ENCODE peak calls at places on chromosomes 5 and 9, in nine cellular contexts. One of them, this sample, is unnamed.

GRCh38 chr9:10268500-10269485 is 344.0 kb downstream of the PTPRD start:
- DNase-seq in tibial artery: no peak
- DNase-seq in left ventricle myocardium inferior: no peak
- DNase-seq in heart right ventricle: no peak
- DNase-seq in ovary: no peak
- DNase-seq in DND-41: no peak
- DNase-seq in uterus: no peak
- DNase-seq in psoas muscle: no peak
- DNase-seq in body of pancreas: peak; percentile 21
- DNase-seq in this sample: no peak

GRCh38 chr5:99032234-99033013 is 103.6 kb upstream of the CHD1 start:
- DNase-seq in tibial artery: peak; percentile 70
- DNase-seq in left ventricle myocardium inferior: peak; percentile 28
- DNase-seq in heart right ventricle: no peak
- DNase-seq in ovary: peak; percentile 61
- DNase-seq in DND-41: peak; percentile 39
- DNase-seq in uterus: peak; percentile 67
- DNase-seq in psoas muscle: no peak
- DNase-seq in body of pancreas: peak; percentile 64
- DNase-seq in this sample: peak; percentile 77

GRCh38 chr9:34928921-34929320 is 29.2 kb upstream of the PHF24 start:
- DNase-seq in tibial artery: no peak
- DNase-seq in left ventricle myocardium inferior: no peak
- DNase-seq in heart right ventricle: no peak
- DNase-seq in ovary: no peak
- DNase-seq in DND-41: no peak
- DNase-seq in uterus: no peak
- DNase-seq in psoas muscle: no peak
- DNase-seq in body of pancreas: no peak
- DNase-seq in this sample: no peak

GRCh38 chr9:37422289-37423104 is at the start of gene GRHPR:
- DNase-seq in tibial artery: peak; percentile 92
- DNase-seq in left ventricle myocardium inferior: peak; percentile 92
- DNase-seq in heart right ventricle: peak; percentile 94
- DNase-seq in ovary: peak; percentile 88
- DNase-seq in DND-41: peak; percentile 86
- DNase-seq in uterus: peak; percentile 89
- DNase-seq in psoas muscle: peak; percentile 97
- DNase-seq in body of pancreas: peak; percentile 92
- DNase-seq in this sample: peak; percentile 92

GRCh38 chr5:135880801-135881200 is 14.8 kb downstream of the IL9 start:
- DNase-seq in tibial artery: no peak
- DNase-seq in left ventricle myocardium inferior: no peak
- DNase-seq in heart right ventricle: no peak
- DNase-seq in ovary: no peak
- DNase-seq in DND-41: no peak
- DNase-seq in uterus: no peak
- DNase-seq in psoas muscle: no peak
- DNase-seq in body of pancreas: no peak
- DNase-seq in this sample: no peak

GRCh38 chr5:140821375-140822280 is at the start of gene PCDHA5:
- DNase-seq in tibial artery: no peak
- DNase-seq in left ventricle myocardium inferior: no peak
- DNase-seq in heart right ventricle: no peak
- DNase-seq in ovary: no peak
- DNase-seq in DND-41: no peak
- DNase-seq in uterus: peak; percentile 31
- DNase-seq in psoas muscle: no peak
- DNase-seq in body of pancreas: no peak
- DNase-seq in this sample: no peak

GRCh38 chr5:41738695-41739354 is 131.4 kb downstream of the OXCT1 start:
- DNase-seq in tibial artery: no peak
- DNase-seq in left ventricle myocardium inferior: no peak
- DNase-seq in heart right ventricle: no peak
- DNase-seq in ovary: no peak
- DNase-seq in DND-41: no peak
- DNase-seq in uterus: no peak
- DNase-seq in psoas muscle: no peak
- DNase-seq in body of pancreas: no peak
- DNase-seq in this sample: no peak

GRCh38 chr5:176134529-176135223 is 103.5 kb upstream of the SIMC1 start:
- DNase-seq in tibial artery: no peak
- DNase-seq in left ventricle myocardium inferior: no peak
- DNase-seq in heart right ventricle: no peak
- DNase-seq in ovary: peak; percentile 81
- DNase-seq in DND-41: no peak
- DNase-seq in uterus: no peak
- DNase-seq in psoas muscle: no peak
- DNase-seq in body of pancreas: no peak
- DNase-seq in this sample: peak; percentile 69

GRCh38 chr5:72379936-72380335 is 59.8 kb downstream of the PTCD2 start:
- DNase-seq in tibial artery: no peak
- DNase-seq in left ventricle myocardium inferior: no peak
- DNase-seq in heart right ventricle: no peak
- DNase-seq in ovary: no peak
- DNase-seq in DND-41: no peak
- DNase-seq in uterus: no peak
- DNase-seq in psoas muscle: no peak
- DNase-seq in body of pancreas: no peak
- DNase-seq in this sample: no peak

GRCh38 chr5:107112207-107112606 is 558.5 kb downstream of the EFNA5 start:
- DNase-seq in tibial artery: no peak
- DNase-seq in left ventricle myocardium inferior: no peak
- DNase-seq in heart right ventricle: no peak
- DNase-seq in ovary: no peak
- DNase-seq in DND-41: no peak
- DNase-seq in uterus: no peak
- DNase-seq in psoas muscle: no peak
- DNase-seq in body of pancreas: no peak
- DNase-seq in this sample: no peak

GRCh38 chr5:64497390-64497789 is 8.4 kb upstream of the RGS7BP start:
- DNase-seq in tibial artery: no peak
- DNase-seq in left ventricle myocardium inferior: no peak
- DNase-seq in heart right ventricle: no peak
- DNase-seq in ovary: no peak
- DNase-seq in DND-41: no peak
- DNase-seq in uterus: no peak
- DNase-seq in psoas muscle: no peak
- DNase-seq in body of pancreas: no peak
- DNase-seq in this sample: no peak

GRCh38 chr9:89743216-89743575 is 138.4 kb downstream of the GADD45G start:
- DNase-seq in tibial artery: no peak
- DNase-seq in left ventricle myocardium inferior: no peak
- DNase-seq in heart right ventricle: no peak
- DNase-seq in ovary: no peak
- DNase-seq in DND-41: peak; percentile 93
- DNase-seq in uterus: no peak
- DNase-seq in psoas muscle: no peak
- DNase-seq in body of pancreas: no peak
- DNase-seq in this sample: no peak

GRCh38 chr9:6873862-6874261 is 116.1 kb downstream of the KDM4C start:
- DNase-seq in tibial artery: no peak
- DNase-seq in left ventricle myocardium inferior: no peak
- DNase-seq in heart right ventricle: no peak
- DNase-seq in ovary: no peak
- DNase-seq in DND-41: no peak
- DNase-seq in uterus: no peak
- DNase-seq in psoas muscle: no peak
- DNase-seq in body of pancreas: no peak
- DNase-seq in this sample: no peak

GRCh38 chr9:137479892-137480685 is 21.0 kb upstream of the NSMF start:
- DNase-seq in tibial artery: peak; percentile 59
- DNase-seq in left ventricle myocardium inferior: no peak
- DNase-seq in heart right ventricle: no peak
- DNase-seq in ovary: no peak
- DNase-seq in DND-41: no peak
- DNase-seq in uterus: no peak
- DNase-seq in psoas muscle: peak; percentile 50
- DNase-seq in body of pancreas: no peak
- DNase-seq in this sample: peak; percentile 18

GRCh38 chr9:115127191-115127817 is 9.3 kb upstream of the TNC start:
- DNase-seq in tibial artery: no peak
- DNase-seq in left ventricle myocardium inferior: no peak
- DNase-seq in heart right ventricle: no peak
- DNase-seq in ovary: no peak
- DNase-seq in DND-41: no peak
- DNase-seq in uterus: no peak
- DNase-seq in psoas muscle: no peak
- DNase-seq in body of pancreas: no peak
- DNase-seq in this sample: no peak

GRCh38 chr5:103148213-103148612 is 28.1 kb downstream of the PPIP5K2 start:
- DNase-seq in tibial artery: no peak
- DNase-seq in left ventricle myocardium inferior: no peak
- DNase-seq in heart right ventricle: no peak
- DNase-seq in ovary: no peak
- DNase-seq in DND-41: no peak
- DNase-seq in uterus: no peak
- DNase-seq in psoas muscle: no peak
- DNase-seq in body of pancreas: no peak
- DNase-seq in this sample: no peak
- TF ChIP-seq CTCF in tibial artery: no peak
- TF ChIP-seq CTCF in left ventricle myocardium inferior: no peak
- TF ChIP-seq CTCF in heart right ventricle: no peak
- TF ChIP-seq CTCF in ovary: no peak
- TF ChIP-seq CTCF in DND-41: no peak
- TF ChIP-seq CTCF in uterus: no peak
- TF ChIP-seq CTCF in psoas muscle: no peak
- TF ChIP-seq CTCF in body of pancreas: no peak
- TF ChIP-seq CTCF in this sample: no peak

GRCh38 chr5:149297340-149298023 is 25.8 kb downstream of the AFAP1L1 start:
- DNase-seq in tibial artery: no peak
- DNase-seq in left ventricle myocardium inferior: peak; percentile 43
- DNase-seq in heart right ventricle: no peak
- DNase-seq in ovary: no peak
- DNase-seq in DND-41: no peak
- DNase-seq in uterus: no peak
- DNase-seq in psoas muscle: no peak
- DNase-seq in body of pancreas: no peak
- DNase-seq in this sample: no peak

GRCh38 chr5:149300441-149300840 is 28.8 kb downstream of the AFAP1L1 start:
- DNase-seq in tibial artery: no peak
- DNase-seq in left ventricle myocardium inferior: no peak
- DNase-seq in heart right ventricle: no peak
- DNase-seq in ovary: no peak
- DNase-seq in DND-41: no peak
- DNase-seq in uterus: no peak
- DNase-seq in psoas muscle: no peak
- DNase-seq in body of pancreas: no peak
- DNase-seq in this sample: no peak

GRCh38 chr5:149299451-149300054 is 27.9 kb downstream of the AFAP1L1 start:
- DNase-seq in tibial artery: no peak
- DNase-seq in left ventricle myocardium inferior: peak; percentile 34
- DNase-seq in heart right ventricle: no peak
- DNase-seq in ovary: no peak
- DNase-seq in DND-41: no peak
- DNase-seq in uterus: no peak
- DNase-seq in psoas muscle: peak; percentile 72
- DNase-seq in body of pancreas: no peak
- DNase-seq in this sample: no peak

GRCh38 chr5:149298163-149298562 is 26.5 kb downstream of the AFAP1L1 start:
- DNase-seq in tibial artery: no peak
- DNase-seq in left ventricle myocardium inferior: no peak
- DNase-seq in heart right ventricle: no peak
- DNase-seq in ovary: no peak
- DNase-seq in DND-41: no peak
- DNase-seq in uterus: no peak
- DNase-seq in psoas muscle: no peak
- DNase-seq in body of pancreas: no peak
- DNase-seq in this sample: no peak

GRCh38 chr5:149298857-149299404 is 27.3 kb downstream of the AFAP1L1 start:
- DNase-seq in tibial artery: no peak
- DNase-seq in left ventricle myocardium inferior: no peak
- DNase-seq in heart right ventricle: no peak
- DNase-seq in ovary: no peak
- DNase-seq in DND-41: no peak
- DNase-seq in uterus: no peak
- DNase-seq in psoas muscle: no peak
- DNase-seq in body of pancreas: no peak
- DNase-seq in this sample: no peak
- H3K4me1 ChIP-seq in tibial artery: no peaks in the 10 kb centered on the region
- H3K4me1 ChIP-seq in left ventricle myocardium inferior: peaks cover 100% of the 10 kb centered on the region
- H3K4me1 ChIP-seq in heart right ventricle: peaks cover 71% of the 10 kb centered on the region
- H3K4me1 ChIP-seq in ovary: no peaks in the 10 kb centered on the region
- H3K4me1 ChIP-seq in DND-41: no peaks in the 10 kb centered on the region
- H3K4me1 ChIP-seq in uterus: no peaks in the 10 kb centered on the region
- H3K4me1 ChIP-seq in psoas muscle: peaks cover 64% of the 10 kb centered on the region
- H3K4me1 ChIP-seq in body of pancreas: no peaks in the 10 kb centered on the region
- H3K4me1 ChIP-seq in this sample: no peaks in the 10 kb centered on the region

GRCh38 chr9:36110434-36110833 is 26.1 kb upstream of the GLIPR2 start:
- DNase-seq in tibial artery: no peak
- DNase-seq in left ventricle myocardium inferior: no peak
- DNase-seq in heart right ventricle: no peak
- DNase-seq in ovary: no peak
- DNase-seq in DND-41: no peak
- DNase-seq in uterus: no peak
- DNase-seq in psoas muscle: no peak
- DNase-seq in body of pancreas: no peak
- DNase-seq in this sample: no peak
- TF ChIP-seq CTCF in tibial artery: no peak
- TF ChIP-seq CTCF in left ventricle myocardium inferior: no peak
- TF ChIP-seq CTCF in heart right ventricle: no peak
- TF ChIP-seq CTCF in ovary: no peak
- TF ChIP-seq CTCF in DND-41: no peak
- TF ChIP-seq CTCF in uterus: no peak
- TF ChIP-seq CTCF in psoas muscle: no peak
- TF ChIP-seq CTCF in body of pancreas: no peak
- TF ChIP-seq CTCF in this sample: no peak

GRCh38 chr5:68268363-68269130 is 53.0 kb downstream of the PIK3R1 start:
- DNase-seq in tibial artery: no peak
- DNase-seq in left ventricle myocardium inferior: no peak
- DNase-seq in heart right ventricle: no peak
- DNase-seq in ovary: no peak
- DNase-seq in DND-41: no peak
- DNase-seq in uterus: no peak
- DNase-seq in psoas muscle: no peak
- DNase-seq in body of pancreas: no peak
- DNase-seq in this sample: no peak

GRCh38 chr5:68271124-68271523 is 55.6 kb downstream of the PIK3R1 start:
- DNase-seq in tibial artery: no peak
- DNase-seq in left ventricle myocardium inferior: no peak
- DNase-seq in heart right ventricle: no peak
- DNase-seq in ovary: no peak
- DNase-seq in DND-41: no peak
- DNase-seq in uterus: no peak
- DNase-seq in psoas muscle: no peak
- DNase-seq in body of pancreas: no peak
- DNase-seq in this sample: no peak

GRCh38 chr5:68272289-68272688 is 56.7 kb downstream of the PIK3R1 start:
- DNase-seq in tibial artery: no peak
- DNase-seq in left ventricle myocardium inferior: no peak
- DNase-seq in heart right ventricle: no peak
- DNase-seq in ovary: no peak
- DNase-seq in DND-41: no peak
- DNase-seq in uterus: no peak
- DNase-seq in psoas muscle: no peak
- DNase-seq in body of pancreas: no peak
- DNase-seq in this sample: no peak

GRCh38 chr5:68269820-68270219 is 54.3 kb downstream of the PIK3R1 start:
- DNase-seq in tibial artery: no peak
- DNase-seq in left ventricle myocardium inferior: no peak
- DNase-seq in heart right ventricle: no peak
- DNase-seq in ovary: no peak
- DNase-seq in DND-41: no peak
- DNase-seq in uterus: no peak
- DNase-seq in psoas muscle: no peak
- DNase-seq in body of pancreas: no peak
- DNase-seq in this sample: no peak

GRCh38 chr5:68270576-68270975 is 55.0 kb downstream of the PIK3R1 start:
- DNase-seq in tibial artery: no peak
- DNase-seq in left ventricle myocardium inferior: no peak
- DNase-seq in heart right ventricle: no peak
- DNase-seq in ovary: no peak
- DNase-seq in DND-41: no peak
- DNase-seq in uterus: no peak
- DNase-seq in psoas muscle: no peak
- DNase-seq in body of pancreas: no peak
- DNase-seq in this sample: no peak
- H3K4me1 ChIP-seq in tibial artery: peaks cover 71% of the 10 kb centered on the region
- H3K4me1 ChIP-seq in left ventricle myocardium inferior: peaks cover 100% of the 10 kb centered on the region
- H3K4me1 ChIP-seq in heart right ventricle: peaks cover 88% of the 10 kb centered on the region
- H3K4me1 ChIP-seq in ovary: peaks cover 9% of the 10 kb centered on the region
- H3K4me1 ChIP-seq in DND-41: peaks cover 53% of the 10 kb centered on the region
- H3K4me1 ChIP-seq in uterus: peaks cover 12% of the 10 kb centered on the region
- H3K4me1 ChIP-seq in psoas muscle: peaks cover 51% of the 10 kb centered on the region
- H3K4me1 ChIP-seq in body of pancreas: peaks cover 38% of the 10 kb centered on the region
- H3K4me1 ChIP-seq in this sample: peaks cover 41% of the 10 kb centered on the region

This sample was measured in BE2C.